ENCODE peak calls at places on chromosomes 4 and X, in seven cellular contexts. One of them, this sample, is unnamed.

GRCh38 chr4:176818531-176818930 is 25.8 kb upstream of the VEGFC start:
- DNase-seq in stimulated activated CD4-positive, alpha-beta T cell treated with anti-CD3 and anti-CD28 coated beads, Interleukin-2, amount 100 ng/mL, for 24 hours: no peak
- DNase-seq in left ventricle myocardium superior: no peak
- DNase-seq in cardiac muscle cell: no peak
- DNase-seq in right lobe of liver: no peak
- DNase-seq in cerebellum: no peak
- DNase-seq in T-helper 2 cell: no peak
- DNase-seq in this sample: no peak

GRCh38 chr4:22014222-22014741 is 65.7 kb upstream of the KCNIP4 start:
- DNase-seq in cardiac muscle cell: no peak
- DNase-seq in T-helper 2 cell: no peak
- DNase-seq in left ventricle myocardium superior: no peak
- DNase-seq in stimulated activated CD4-positive, alpha-beta T cell treated with anti-CD3 and anti-CD28 coated beads, Interleukin-2, amount 100 ng/mL, for 24 hours: no peak
- DNase-seq in right lobe of liver: no peak
- DNase-seq in cerebellum: no peak
- DNase-seq in this sample: no peak

GRCh38 chr4:89876548-89876947 is 18.1 kb upstream of the MMRN1 start:
- DNase-seq in stimulated activated CD4-positive, alpha-beta T cell treated with anti-CD3 and anti-CD28 coated beads, Interleukin-2, amount 100 ng/mL, for 24 hours: no peak
- DNase-seq in cerebellum: no peak
- DNase-seq in cardiac muscle cell: no peak
- DNase-seq in left ventricle myocardium superior: no peak
- DNase-seq in T-helper 2 cell: no peak
- DNase-seq in right lobe of liver: no peak
- DNase-seq in this sample: no peak

GRCh38 chr4:148481644-148482043 is 39.4 kb upstream of the NR3C2 start:
- DNase-seq in stimulated activated CD4-positive, alpha-beta T cell treated with anti-CD3 and anti-CD28 coated beads, Interleukin-2, amount 100 ng/mL, for 24 hours: no peak
- DNase-seq in T-helper 2 cell: no peak
- DNase-seq in right lobe of liver: no peak
- DNase-seq in cerebellum: no peak
- DNase-seq in cardiac muscle cell: no peak
- DNase-seq in left ventricle myocardium superior: no peak
- DNase-seq in this sample: no peak

GRCh38 chr4:47839259-47839658 is 1.4 kb upstream of the CORIN start:
- DNase-seq in stimulated activated CD4-positive, alpha-beta T cell treated with anti-CD3 and anti-CD28 coated beads, Interleukin-2, amount 100 ng/mL, for 24 hours: peak; percentile 57
- DNase-seq in cerebellum: no peak
- DNase-seq in cardiac muscle cell: peak; percentile 65
- DNase-seq in left ventricle myocardium superior: no peak
- DNase-seq in T-helper 2 cell: peak; percentile 78
- DNase-seq in right lobe of liver: no peak
- DNase-seq in this sample: no peak

GRCh38 chrX:153340111-153340510 is 6.2 kb downstream of the ZNF275 start:
- DNase-seq in stimulated activated CD4-positive, alpha-beta T cell treated with anti-CD3 and anti-CD28 coated beads, Interleukin-2, amount 100 ng/mL, for 24 hours: no peak
- DNase-seq in cerebellum: no peak
- DNase-seq in T-helper 2 cell: no peak
- DNase-seq in right lobe of liver: no peak
- DNase-seq in left ventricle myocardium superior: no peak
- DNase-seq in cardiac muscle cell: no peak
- DNase-seq in this sample: no peak

GRCh38 chr4:2829933-2830451 is 13.7 kb upstream of the ADD1 start:
- DNase-seq in stimulated activated CD4-positive, alpha-beta T cell treated with anti-CD3 and anti-CD28 coated beads, Interleukin-2, amount 100 ng/mL, for 24 hours: no peak
- DNase-seq in T-helper 2 cell: no peak
- DNase-seq in right lobe of liver: no peak
- DNase-seq in left ventricle myocardium superior: peak; percentile 25
- DNase-seq in cardiac muscle cell: no peak
- DNase-seq in cerebellum: no peak
- DNase-seq in this sample: no peak

GRCh38 chr4:67909910-67910905 is 26.4 kb upstream of the TMPRSS11D start:
- DNase-seq in stimulated activated CD4-positive, alpha-beta T cell treated with anti-CD3 and anti-CD28 coated beads, Interleukin-2, amount 100 ng/mL, for 24 hours: no peak
- DNase-seq in T-helper 2 cell: peak; percentile 12
- DNase-seq in cardiac muscle cell: peak; percentile 9
- DNase-seq in cerebellum: no peak
- DNase-seq in right lobe of liver: no peak
- DNase-seq in left ventricle myocardium superior: no peak
- DNase-seq in this sample: peak; percentile 38

GRCh38 chr4:2835978-2836377 is 7.7 kb upstream of the ADD1 start:
- DNase-seq in T-helper 2 cell: no peak
- DNase-seq in right lobe of liver: peak; percentile 51
- DNase-seq in cerebellum: no peak
- DNase-seq in left ventricle myocardium superior: no peak
- DNase-seq in cardiac muscle cell: no peak
- DNase-seq in stimulated activated CD4-positive, alpha-beta T cell treated with anti-CD3 and anti-CD28 coated beads, Interleukin-2, amount 100 ng/mL, for 24 hours: no peak
- DNase-seq in this sample: no peak

GRCh38 chr4:183960021-183960420 is 54.9 kb downstream of the STOX2 start:
- DNase-seq in cerebellum: peak; percentile 85
- DNase-seq in cardiac muscle cell: peak; percentile 34
- DNase-seq in right lobe of liver: no peak
- DNase-seq in stimulated activated CD4-positive, alpha-beta T cell treated with anti-CD3 and anti-CD28 coated beads, Interleukin-2, amount 100 ng/mL, for 24 hours: no peak
- DNase-seq in left ventricle myocardium superior: peak; percentile 53
- DNase-seq in T-helper 2 cell: no peak
- DNase-seq in this sample: no peak

This sample was measured in SJSA1.